ENCODE peak calls at places on chromosome X, in four cellular contexts. One of them, this sample, is unnamed. For H3K4me1, the result is how much of the 10 kb centered on the place peaks cover.

GRCh38 chrX:270848-271367 is 10.3 kb upstream of the PLCXD1 start:
- DNase-seq in mesenchymal stem cell: no peak
- DNase-seq in GM23248: no peak
- DNase-seq in GM23338: peak
- DNase-seq in this sample: no peak

GRCh38 chrX:136306182-136306581 is 5.4 kb downstream of the ADGRG4 start:
- DNase-seq in GM23248: no peak
- DNase-seq in mesenchymal stem cell: no peak
- DNase-seq in GM23338: no peak
- DNase-seq in this sample: no peak

GRCh38 chrX:96987228-96987627 is 103.5 kb downstream of the RPA4 start:
- DNase-seq in GM23248: peak
- DNase-seq in mesenchymal stem cell: peak
- DNase-seq in GM23338: no peak
- DNase-seq in this sample: peak

GRCh38 chrX:81377329-81377728 is 175.4 kb downstream of the SH3BGRL start:
- DNase-seq in GM23338: peak
- DNase-seq in mesenchymal stem cell: peak
- DNase-seq in GM23248: peak
- DNase-seq in this sample: peak

GRCh38 chrX:2487366-2487765 is 13.4 kb downstream of the DHRSX start:
- DNase-seq in GM23248: no peak
- DNase-seq in mesenchymal stem cell: no peak
- DNase-seq in GM23338: no peak
- DNase-seq in this sample: no peak

GRCh38 chrX:72060196-72060974 is 71.3 kb downstream of the RTL5 start:
- DNase-seq in mesenchymal stem cell: no peak
- DNase-seq in GM23338: peak
- DNase-seq in GM23248: peak
- DNase-seq in this sample: no peak

GRCh38 chrX:71621644-71622346 is 3.5 kb upstream of the CXCR3 start:
- DNase-seq in mesenchymal stem cell: no peak
- DNase-seq in GM23338: no peak
- DNase-seq in GM23248: peak
- DNase-seq in this sample: no peak

GRCh38 chrX:115957862-115958490 is 212.6 kb upstream of the AGTR2 start:
- DNase-seq in GM23338: peak
- DNase-seq in mesenchymal stem cell: no peak
- DNase-seq in GM23248: no peak
- DNase-seq in this sample: no peak

DNA sequence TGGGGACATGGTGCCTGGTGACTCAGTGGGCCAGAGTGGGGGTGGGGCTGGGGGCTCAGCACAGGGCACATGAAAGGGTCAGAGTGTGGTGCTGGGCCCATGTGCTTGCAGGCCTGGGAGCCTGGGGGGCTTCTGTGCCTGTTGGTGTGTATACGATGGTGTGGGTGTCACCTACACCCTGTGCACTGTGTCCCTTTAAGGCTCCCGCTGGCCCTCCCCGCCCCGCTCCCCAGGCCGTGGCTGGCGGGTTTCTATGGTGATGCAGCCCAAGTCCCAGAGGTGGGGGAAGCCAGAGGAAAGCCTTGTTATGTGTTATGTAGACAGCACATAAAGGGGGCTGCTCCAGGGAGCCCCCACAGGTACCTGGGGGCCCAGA is 5.5 kb downstream of the L1CAM start:
- DNase-seq in GM23338: no peak
- DNase-seq in mesenchymal stem cell: no peak
- DNase-seq in GM23248: no peak
- DNase-seq in this sample: no peak
- H3K4me1 ChIP-seq in GM23338: under half
- H3K4me1 ChIP-seq in mesenchymal stem cell: half or more
- H3K4me1 ChIP-seq in GM23248: under half
- H3K4me1 ChIP-seq in this sample: under half

DNA sequence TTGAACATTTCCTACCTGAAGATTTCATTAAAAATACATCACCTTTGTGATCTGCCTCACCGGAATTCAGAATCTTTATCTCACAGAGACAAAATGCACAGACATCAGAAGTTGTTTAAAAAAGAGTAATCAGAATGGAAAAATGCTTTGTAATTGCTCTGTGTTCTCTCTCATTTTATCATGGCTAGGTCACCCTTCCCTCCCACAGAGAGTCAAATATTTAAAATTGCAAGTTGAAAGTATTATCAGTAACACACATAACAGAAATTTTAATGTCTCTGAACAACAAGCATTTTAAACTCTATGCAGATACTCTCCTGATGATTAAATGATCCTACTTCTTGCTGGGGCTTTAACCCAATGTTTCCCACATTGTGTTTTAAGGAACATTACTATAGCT is 362.0 kb downstream of the CBLL2 start:
- DNase-seq in GM23248: peak
- DNase-seq in mesenchymal stem cell: no peak
- DNase-seq in GM23338: no peak
- DNase-seq in this sample: peak
- H2AFZ ChIP-seq in GM23248: peak
- H2AFZ ChIP-seq in mesenchymal stem cell: no peak
- H2AFZ ChIP-seq in GM23338: no peak
- H2AFZ ChIP-seq in this sample: no peak

GRCh38 chrX:7690842-7691241 is 152.1 kb upstream of the VCX start:
- DNase-seq in mesenchymal stem cell: no peak
- DNase-seq in GM23248: no peak
- DNase-seq in GM23338: peak
- DNase-seq in this sample: no peak
- H3K4me1 ChIP-seq in mesenchymal stem cell: under half
- H3K4me1 ChIP-seq in GM23248: under half
- H3K4me1 ChIP-seq in GM23338: under half
- H3K4me1 ChIP-seq in this sample: under half

DNA sequence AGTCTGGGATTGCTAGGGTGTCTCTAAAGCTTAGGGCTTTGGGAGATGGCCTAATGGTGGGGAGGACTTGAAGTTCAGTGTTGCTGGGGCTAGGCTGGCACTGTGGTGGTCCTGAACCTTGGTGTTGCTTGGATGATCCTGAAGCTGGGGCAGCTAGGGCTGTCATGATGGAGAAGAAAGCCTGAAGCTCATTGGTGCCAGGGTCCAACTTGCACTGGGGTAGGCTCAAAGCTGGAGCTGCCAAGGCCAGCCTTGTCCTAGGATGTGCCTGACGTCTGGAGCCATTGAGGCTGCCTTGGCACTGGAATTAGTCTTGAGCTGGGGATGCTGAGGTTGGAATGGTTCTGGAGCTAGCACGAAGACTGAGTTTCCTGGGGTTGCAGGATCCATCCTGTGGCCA is 61.0 kb upstream of the NLRP2B start:
- DNase-seq in mesenchymal stem cell: no peak
- DNase-seq in GM23338: no peak
- DNase-seq in GM23248: no peak
- DNase-seq in this sample: no peak
- H2AFZ ChIP-seq in mesenchymal stem cell: no peak
- H2AFZ ChIP-seq in GM23338: no peak
- H2AFZ ChIP-seq in GM23248: no peak
- H2AFZ ChIP-seq in this sample: no peak

DNA sequence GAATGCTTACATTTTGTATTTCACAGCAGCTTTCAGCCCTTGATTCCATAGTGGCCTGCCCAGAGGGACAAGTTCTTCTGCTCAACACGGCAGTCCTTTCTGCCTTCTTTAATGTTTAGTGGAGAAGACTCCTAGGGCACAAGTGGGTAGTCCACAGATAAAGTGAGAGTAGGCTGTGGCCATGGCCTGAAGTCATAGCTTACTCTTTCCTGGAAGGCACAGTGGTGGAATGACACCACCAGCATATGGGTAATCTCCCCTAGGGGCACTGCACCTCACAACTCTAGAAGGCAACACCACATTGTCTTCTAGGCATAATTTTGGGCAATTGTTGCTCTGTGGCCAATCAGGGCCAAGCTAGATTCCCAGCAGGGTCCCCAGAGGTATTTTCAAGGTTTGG is 155.4 kb upstream of the MAMLD1 start:
- DNase-seq in GM23248: no peak
- DNase-seq in GM23338: no peak
- DNase-seq in mesenchymal stem cell: no peak
- DNase-seq in this sample: no peak
- H3K4me1 ChIP-seq in GM23248: under half
- H3K4me1 ChIP-seq in GM23338: under half
- H3K4me1 ChIP-seq in mesenchymal stem cell: under half
- H3K4me1 ChIP-seq in this sample: under half

GRCh38 chrX:47585273-47585672 is 3.0 kb downstream of the TIMP1 start:
- DNase-seq in GM23338: peak
- DNase-seq in GM23248: no peak
- DNase-seq in mesenchymal stem cell: no peak
- DNase-seq in this sample: no peak
- H2AFZ ChIP-seq in GM23338: no peak
- H2AFZ ChIP-seq in GM23248: no peak
- H2AFZ ChIP-seq in mesenchymal stem cell: no peak
- H2AFZ ChIP-seq in this sample: no peak